ENCODE peak calls at places on chromosome 18, in ten cellular contexts. N is CD8-positive, alpha-beta memory T cell; J is glutamatergic neuron; A is hypothalamus; U is WERI-Rb-1; O is NCI-H2081 treated with DMSO at 0.1 percent for 48 hours; B is stimulated activated naive CD8-positive, alpha-beta T cell treated with anti-CD3 and anti-CD28 coated beads, Interleukin-15, amount 100 ng/mL, for 72 hours; C is HT1080; K is HTR-8/SVneo; W is activated T-cell treated with anti-CD3 and anti-CD28 coated beads for 4 hours. G is an unnamed sample.

GRCh38 chr18:14944838-14945237 is 196.9 kb downstream of the ANKRD30B start:
- DNase-seq in J (no peak), K (no peak), B (no peak), C (no peak), U (no peak), W (no peak), N (no peak), O (no peak), A (no peak), G (no peak)

GRCh38 chr18:23809411-23809810 is 120.2 kb downstream of the LAMA3 start:
- DNase-seq in N (no peak), J (no peak), K (no peak), B (no peak), A (no peak), W (no peak), C (no peak), U (no peak), O (no peak), G (no peak)

GRCh38 chr18:61334951-61335736 is 1.9 kb downstream of the CDH20 start:
- DNase-seq in K (no peak), W (no peak), N (no peak), A (peak; percentile 52), O (no peak), C (no peak), U (no peak), J (no peak), B (no peak), G (no peak)

GRCh38 chr18:23918395-23919032 is 96.0 kb upstream of the TTC39C start:
- DNase-seq in C (peak; percentile 57), N (peak; percentile 67), A (peak; percentile 29), J (peak; percentile 84), U (peak; percentile 76), W (peak; percentile 81), K (peak; percentile 31), B (peak; percentile 68), O (peak; percentile 10), G (peak; percentile 38)

GRCh38 chr18:63881851-63882250 is 5.7 kb upstream of the SERPINB2 start:
- DNase-seq in A (no peak), O (no peak), B (no peak), K (no peak), C (peak; percentile 84), J (no peak), U (no peak), N (no peak), W (no peak), G (no peak)

GRCh38 chr18:8798996-8799395 is 93.6 kb downstream of the MTCL1 start:
- DNase-seq in W (no peak), K (no peak), O (no peak), J (peak; percentile 36), A (no peak), N (no peak), C (no peak), B (no peak), U (no peak), G (peak; percentile 70)

GRCh38 chr18:73235491-73235890 is 367.7 kb upstream of the NETO1 start:
- DNase-seq in J (no peak), O (no peak), A (no peak), K (peak; percentile 0), W (no peak), U (no peak), C (peak; percentile 96), B (no peak), N (no peak), G (peak; percentile 68)

GRCh38 chr18:79104137-79104536 is 34.9 kb downstream of the ATP9B start:
- DNase-seq in A (no peak), K (no peak), C (no peak), N (no peak), U (no peak), J (no peak), W (no peak), O (no peak), B (no peak), G (no peak)

GRCh38 chr18:3384664-3385189 is 65.2 kb upstream of the TGIF1 start:
- DNase-seq in O (no peak), W (no peak), N (no peak), K (no peak), C (no peak), U (no peak), B (no peak), A (no peak), J (no peak), G (peak; percentile 99)

GRCh38 chr18:70431203-70431624 is 142.4 kb downstream of the SOCS6 start:
- DNase-seq in B (no peak), C (no peak), K (peak; percentile 33), W (no peak), J (no peak), A (no peak), N (no peak), O (no peak), U (no peak), G (no peak)

GRCh38 chr18:21012308-21012707 is 99.3 kb downstream of the ROCK1 start:
- DNase-seq in N (no peak), O (no peak), B (no peak), U (no peak), K (no peak), C (no peak), A (no peak), W (no peak), J (no peak), G (no peak)

G was measured in PC-9.